ENCODE peak calls at places on chromosome 7, in four cellular contexts. One of them, this sample, is unnamed.

GRCh38 chr7:117186218-117186617 is 136.6 kb downstream of the WNT2 start:
- DNase-seq in stimulated activated CD4-positive, alpha-beta T cell treated with anti-CD3 and anti-CD28 coated beads, Interleukin-15, amount 100 ng/mL, for 1 hour: no peak
- DNase-seq in effector CD4-positive, alpha-beta T cell: no peak
- DNase-seq in lung: no peak
- DNase-seq in this sample: no peak

GRCh38 chr7:50285259-50285658 is 19.3 kb upstream of the IKZF1 start:
- DNase-seq in lung: no peak
- DNase-seq in stimulated activated CD4-positive, alpha-beta T cell treated with anti-CD3 and anti-CD28 coated beads, Interleukin-15, amount 100 ng/mL, for 1 hour: no peak
- DNase-seq in effector CD4-positive, alpha-beta T cell: no peak
- DNase-seq in this sample: no peak

GRCh38 chr7:106613861-106614560 is 46.9 kb downstream of the CCDC71L start:
- DNase-seq in lung: no peak
- DNase-seq in effector CD4-positive, alpha-beta T cell: no peak
- DNase-seq in stimulated activated CD4-positive, alpha-beta T cell treated with anti-CD3 and anti-CD28 coated beads, Interleukin-15, amount 100 ng/mL, for 1 hour: no peak
- DNase-seq in this sample: no peak

GRCh38 chr7:673681-674453 is 52.6 kb upstream of the DNAAF5 start:
- DNase-seq in stimulated activated CD4-positive, alpha-beta T cell treated with anti-CD3 and anti-CD28 coated beads, Interleukin-15, amount 100 ng/mL, for 1 hour: no peak
- DNase-seq in lung: no peak
- DNase-seq in effector CD4-positive, alpha-beta T cell: no peak
- DNase-seq in this sample: no peak

GRCh38 chr7:46525876-46526275 is 604.8 kb upstream of the IGFBP3 start:
- DNase-seq in lung: no peak
- DNase-seq in effector CD4-positive, alpha-beta T cell: no peak
- DNase-seq in stimulated activated CD4-positive, alpha-beta T cell treated with anti-CD3 and anti-CD28 coated beads, Interleukin-15, amount 100 ng/mL, for 1 hour: no peak
- DNase-seq in this sample: no peak

GRCh38 chr7:19016140-19016539 is 101.3 kb downstream of the TWIST1 start:
- DNase-seq in stimulated activated CD4-positive, alpha-beta T cell treated with anti-CD3 and anti-CD28 coated beads, Interleukin-15, amount 100 ng/mL, for 1 hour: no peak
- DNase-seq in lung: no peak
- DNase-seq in effector CD4-positive, alpha-beta T cell: no peak
- DNase-seq in this sample: no peak

GRCh38 chr7:152054377-152055230 is 29.1 kb downstream of the GALNT11 start:
- DNase-seq in stimulated activated CD4-positive, alpha-beta T cell treated with anti-CD3 and anti-CD28 coated beads, Interleukin-15, amount 100 ng/mL, for 1 hour: no peak
- DNase-seq in lung: no peak
- DNase-seq in effector CD4-positive, alpha-beta T cell: no peak
- DNase-seq in this sample: no peak

GRCh38 chr7:37369904-37370303 is 78.8 kb downstream of the ELMO1 start:
- DNase-seq in lung: no peak
- DNase-seq in stimulated activated CD4-positive, alpha-beta T cell treated with anti-CD3 and anti-CD28 coated beads, Interleukin-15, amount 100 ng/mL, for 1 hour: no peak
- DNase-seq in effector CD4-positive, alpha-beta T cell: no peak
- DNase-seq in this sample: peak

GRCh38 chr7:12493866-12494265 is 76.7 kb upstream of the SCIN start:
- DNase-seq in stimulated activated CD4-positive, alpha-beta T cell treated with anti-CD3 and anti-CD28 coated beads, Interleukin-15, amount 100 ng/mL, for 1 hour: no peak
- DNase-seq in lung: no peak
- DNase-seq in effector CD4-positive, alpha-beta T cell: no peak
- DNase-seq in this sample: no peak

This sample was measured in breast epithelium.